ENCODE peak calls at places on chromosomes 16 and 17, in six cellular contexts. One of them, this sample, is unnamed.

GRCh38 chr17:80101160-80101945 is at the start of gene GAA:
- DNase-seq in left cardiac atrium: peak; percentile 91
- DNase-seq in AG09309: peak; percentile 11
- DNase-seq in HCT116: peak; percentile 68
- DNase-seq in midbrain: peak; percentile 84
- DNase-seq in activated CD4-positive, alpha-beta T cell treated with anti-CD3 and anti-CD28 coated beads, Interleukin-2, amount 10 ng/mL, durations not matched to agents 7 days and 5 days: peak; percentile 87
- DNase-seq in this sample: peak; percentile 80

GRCh38 chr16:15502041-15502725 is 67.8 kb downstream of the BMERB1 start:
- DNase-seq in left cardiac atrium: peak; percentile 39
- DNase-seq in AG09309: peak; percentile 71
- DNase-seq in HCT116: peak; percentile 95
- DNase-seq in midbrain: no peak
- DNase-seq in activated CD4-positive, alpha-beta T cell treated with anti-CD3 and anti-CD28 coated beads, Interleukin-2, amount 10 ng/mL, durations not matched to agents 7 days and 5 days: no peak
- DNase-seq in this sample: no peak

GRCh38 chr16:88662222-88662842 is 559 bp downstream of the MVD start:
- DNase-seq in left cardiac atrium: no peak
- DNase-seq in AG09309: no peak
- DNase-seq in HCT116: no peak
- DNase-seq in midbrain: no peak
- DNase-seq in activated CD4-positive, alpha-beta T cell treated with anti-CD3 and anti-CD28 coated beads, Interleukin-2, amount 10 ng/mL, durations not matched to agents 7 days and 5 days: no peak
- DNase-seq in this sample: no peak

GRCh38 chr16:84986879-84987278 is 24.5 kb downstream of the ZDHHC7 start:
- DNase-seq in left cardiac atrium: no peak
- DNase-seq in AG09309: no peak
- DNase-seq in HCT116: no peak
- DNase-seq in midbrain: no peak
- DNase-seq in activated CD4-positive, alpha-beta T cell treated with anti-CD3 and anti-CD28 coated beads, Interleukin-2, amount 10 ng/mL, durations not matched to agents 7 days and 5 days: no peak
- DNase-seq in this sample: no peak

GRCh38 chr16:21523411-21524067 is 75.8 kb upstream of the METTL9 start:
- DNase-seq in left cardiac atrium: peak; percentile 30
- DNase-seq in AG09309: no peak
- DNase-seq in HCT116: no peak
- DNase-seq in midbrain: no peak
- DNase-seq in activated CD4-positive, alpha-beta T cell treated with anti-CD3 and anti-CD28 coated beads, Interleukin-2, amount 10 ng/mL, durations not matched to agents 7 days and 5 days: no peak
- DNase-seq in this sample: peak; percentile 43

GRCh38 chr16:68737046-68737729 is at the start of gene CDH1:
- DNase-seq in left cardiac atrium: no peak
- DNase-seq in AG09309: no peak
- DNase-seq in HCT116: peak; percentile 73
- DNase-seq in midbrain: no peak
- DNase-seq in activated CD4-positive, alpha-beta T cell treated with anti-CD3 and anti-CD28 coated beads, Interleukin-2, amount 10 ng/mL, durations not matched to agents 7 days and 5 days: peak; percentile 21
- DNase-seq in this sample: no peak

GRCh38 chr17:18043491-18043890 is 4.3 kb downstream of the GID4 start:
- DNase-seq in left cardiac atrium: no peak
- DNase-seq in AG09309: no peak
- DNase-seq in HCT116: peak; percentile 12
- DNase-seq in midbrain: no peak
- DNase-seq in activated CD4-positive, alpha-beta T cell treated with anti-CD3 and anti-CD28 coated beads, Interleukin-2, amount 10 ng/mL, durations not matched to agents 7 days and 5 days: no peak
- DNase-seq in this sample: no peak

GRCh38 chr17:76261421-76262215 is 3.5 kb upstream of the UBALD2 start:
- DNase-seq in left cardiac atrium: no peak
- DNase-seq in AG09309: no peak
- DNase-seq in HCT116: no peak
- DNase-seq in midbrain: peak; percentile 36
- DNase-seq in activated CD4-positive, alpha-beta T cell treated with anti-CD3 and anti-CD28 coated beads, Interleukin-2, amount 10 ng/mL, durations not matched to agents 7 days and 5 days: peak; percentile 46
- DNase-seq in this sample: no peak

GRCh38 chr16:4313563-4314531 is 2.0 kb upstream of the GLIS2 start:
- DNase-seq in left cardiac atrium: peak; percentile 39
- DNase-seq in AG09309: no peak
- DNase-seq in HCT116: peak; percentile 64
- DNase-seq in midbrain: no peak
- DNase-seq in activated CD4-positive, alpha-beta T cell treated with anti-CD3 and anti-CD28 coated beads, Interleukin-2, amount 10 ng/mL, durations not matched to agents 7 days and 5 days: no peak
- DNase-seq in this sample: no peak

GRCh38 chr16:80938035-80938927 is 68.4 kb downstream of the CMC2 start:
- DNase-seq in left cardiac atrium: peak; percentile 70
- DNase-seq in AG09309: peak; percentile 99
- DNase-seq in HCT116: peak; percentile 51
- DNase-seq in midbrain: no peak
- DNase-seq in activated CD4-positive, alpha-beta T cell treated with anti-CD3 and anti-CD28 coated beads, Interleukin-2, amount 10 ng/mL, durations not matched to agents 7 days and 5 days: no peak
- DNase-seq in this sample: no peak

GRCh38 chr16:2808181-2808580 is 8.9 kb upstream of the PRSS21 start:
- DNase-seq in left cardiac atrium: no peak
- DNase-seq in AG09309: no peak
- DNase-seq in HCT116: no peak
- DNase-seq in midbrain: no peak
- DNase-seq in activated CD4-positive, alpha-beta T cell treated with anti-CD3 and anti-CD28 coated beads, Interleukin-2, amount 10 ng/mL, durations not matched to agents 7 days and 5 days: no peak
- DNase-seq in this sample: no peak

GRCh38 chr17:19387921-19388521 is 1.0 kb upstream of the MFAP4 start:
- DNase-seq in left cardiac atrium: no peak
- DNase-seq in AG09309: peak; percentile 40
- DNase-seq in HCT116: no peak
- DNase-seq in midbrain: no peak
- DNase-seq in activated CD4-positive, alpha-beta T cell treated with anti-CD3 and anti-CD28 coated beads, Interleukin-2, amount 10 ng/mL, durations not matched to agents 7 days and 5 days: no peak
- DNase-seq in this sample: no peak

GRCh38 chr17:45143767-45144198 is 4.5 kb upstream of the HEXIM1 start:
- DNase-seq in left cardiac atrium: peak; percentile 92
- DNase-seq in AG09309: peak; percentile 56
- DNase-seq in HCT116: no peak
- DNase-seq in midbrain: peak; percentile 71
- DNase-seq in activated CD4-positive, alpha-beta T cell treated with anti-CD3 and anti-CD28 coated beads, Interleukin-2, amount 10 ng/mL, durations not matched to agents 7 days and 5 days: no peak
- DNase-seq in this sample: no peak

GRCh38 chr17:8966926-8967325 is 1.4 kb upstream of the PIK3R5 start:
- DNase-seq in left cardiac atrium: no peak
- DNase-seq in AG09309: no peak
- DNase-seq in HCT116: no peak
- DNase-seq in midbrain: peak; percentile 14
- DNase-seq in activated CD4-positive, alpha-beta T cell treated with anti-CD3 and anti-CD28 coated beads, Interleukin-2, amount 10 ng/mL, durations not matched to agents 7 days and 5 days: no peak
- DNase-seq in this sample: peak; percentile 81

GRCh38 chr17:68205251-68205807 is 42.5 kb upstream of the AMZ2 start:
- DNase-seq in left cardiac atrium: peak; percentile 95
- DNase-seq in AG09309: peak; percentile 34
- DNase-seq in HCT116: peak; percentile 78
- DNase-seq in midbrain: peak; percentile 95
- DNase-seq in activated CD4-positive, alpha-beta T cell treated with anti-CD3 and anti-CD28 coated beads, Interleukin-2, amount 10 ng/mL, durations not matched to agents 7 days and 5 days: peak; percentile 93
- DNase-seq in this sample: peak; percentile 93

GRCh38 chr16:74053310-74053709 is 243.3 kb upstream of the PSMD7 start:
- DNase-seq in left cardiac atrium: no peak
- DNase-seq in AG09309: no peak
- DNase-seq in HCT116: no peak
- DNase-seq in midbrain: no peak
- DNase-seq in activated CD4-positive, alpha-beta T cell treated with anti-CD3 and anti-CD28 coated beads, Interleukin-2, amount 10 ng/mL, durations not matched to agents 7 days and 5 days: no peak
- DNase-seq in this sample: no peak

This sample was measured in CD14-positive monocyte.